ENCODE peak calls at places on chromosomes 4 and X, in six cellular contexts. One of them, this sample, is unnamed.

GRCh38 chr4:52244773-52245360 is 193.8 kb downstream of the SPATA18 start:
- DNase-seq in upper lobe of right lung: no peak
- DNase-seq in fibroblast of the aortic adventitia: no peak
- DNase-seq in AG04450: no peak
- DNase-seq in fibroblast of mammary gland: no peak
- DNase-seq in OCI-LY7: no peak
- DNase-seq in this sample: no peak

GRCh38 chrX:635428-636192 is 5.0 kb downstream of the SHOX start:
- DNase-seq in OCI-LY7: no peak
- DNase-seq in fibroblast of mammary gland: no peak
- DNase-seq in upper lobe of right lung: no peak
- DNase-seq in AG04450: no peak
- DNase-seq in fibroblast of the aortic adventitia: no peak
- DNase-seq in this sample: no peak

GRCh38 chr4:181148470-181148869 is 1094.7 kb upstream of the TENM3 start:
- DNase-seq in fibroblast of the aortic adventitia: no peak
- DNase-seq in AG04450: no peak
- DNase-seq in OCI-LY7: no peak
- DNase-seq in fibroblast of mammary gland: no peak
- DNase-seq in upper lobe of right lung: no peak
- DNase-seq in this sample: no peak

GRCh38 chrX:104324871-104325585 is 70.3 kb upstream of the ESX1 start:
- DNase-seq in OCI-LY7: no peak
- DNase-seq in fibroblast of mammary gland: peak; percentile 61
- DNase-seq in fibroblast of the aortic adventitia: no peak
- DNase-seq in AG04450: no peak
- DNase-seq in upper lobe of right lung: no peak
- DNase-seq in this sample: no peak

GRCh38 chr4:61273237-61273636 is 73.1 kb downstream of the ADGRL3 start:
- DNase-seq in fibroblast of the aortic adventitia: no peak
- DNase-seq in fibroblast of mammary gland: peak; percentile 8
- DNase-seq in OCI-LY7: no peak
- DNase-seq in upper lobe of right lung: no peak
- DNase-seq in AG04450: no peak
- DNase-seq in this sample: peak; percentile 28

GRCh38 chr4:68569466-68570121 is 6.5 kb downstream of the UGT2B17 start:
- DNase-seq in OCI-LY7: no peak
- DNase-seq in fibroblast of the aortic adventitia: no peak
- DNase-seq in fibroblast of mammary gland: no peak
- DNase-seq in AG04450: no peak
- DNase-seq in upper lobe of right lung: no peak
- DNase-seq in this sample: no peak

GRCh38 chr4:6115342-6115741 is 85.0 kb downstream of the JAKMIP1 start:
- DNase-seq in OCI-LY7: no peak
- DNase-seq in fibroblast of the aortic adventitia: no peak
- DNase-seq in AG04450: no peak
- DNase-seq in upper lobe of right lung: no peak
- DNase-seq in fibroblast of mammary gland: no peak
- DNase-seq in this sample: no peak

GRCh38 chr4:69485130-69485529 is 10.6 kb downstream of the UGT2B4 start:
- DNase-seq in OCI-LY7: no peak
- DNase-seq in AG04450: no peak
- DNase-seq in fibroblast of the aortic adventitia: peak; percentile 56
- DNase-seq in upper lobe of right lung: no peak
- DNase-seq in fibroblast of mammary gland: no peak
- DNase-seq in this sample: no peak

GRCh38 chr4:98784947-98785693 is 126.7 kb upstream of the TSPAN5 start:
- DNase-seq in fibroblast of mammary gland: no peak
- DNase-seq in AG04450: no peak
- DNase-seq in fibroblast of the aortic adventitia: no peak
- DNase-seq in OCI-LY7: no peak
- DNase-seq in upper lobe of right lung: no peak
- DNase-seq in this sample: no peak

GRCh38 chrX:5644786-5645185 is 583.9 kb downstream of the NLGN4X start:
- DNase-seq in OCI-LY7: peak; percentile 46
- DNase-seq in fibroblast of the aortic adventitia: no peak
- DNase-seq in fibroblast of mammary gland: no peak
- DNase-seq in AG04450: no peak
- DNase-seq in upper lobe of right lung: no peak
- DNase-seq in this sample: no peak

GRCh38 chrX:103441878-103442535 is 65.7 kb downstream of the BEX3 start:
- DNase-seq in fibroblast of the aortic adventitia: no peak
- DNase-seq in AG04450: no peak
- DNase-seq in upper lobe of right lung: no peak
- DNase-seq in OCI-LY7: no peak
- DNase-seq in fibroblast of mammary gland: no peak
- DNase-seq in this sample: no peak

GRCh38 chrX:55342533-55343501 is 78.1 kb upstream of the PAGE3 start:
- DNase-seq in AG04450: no peak
- DNase-seq in upper lobe of right lung: no peak
- DNase-seq in OCI-LY7: peak; percentile 33
- DNase-seq in fibroblast of the aortic adventitia: peak; percentile 22
- DNase-seq in fibroblast of mammary gland: peak; percentile 2
- DNase-seq in this sample: peak; percentile 7

GRCh38 chr4:142274137-142274536 is 572.0 kb downstream of the INPP4B start:
- DNase-seq in fibroblast of mammary gland: peak; percentile 62
- DNase-seq in fibroblast of the aortic adventitia: peak; percentile 53
- DNase-seq in AG04450: peak; percentile 79
- DNase-seq in OCI-LY7: no peak
- DNase-seq in upper lobe of right lung: no peak
- DNase-seq in this sample: peak; percentile 21

GRCh38 chrX:10008483-10009056 is 41.4 kb downstream of the CLDN34 start:
- DNase-seq in OCI-LY7: no peak
- DNase-seq in AG04450: no peak
- DNase-seq in fibroblast of the aortic adventitia: peak; percentile 82
- DNase-seq in upper lobe of right lung: no peak
- DNase-seq in fibroblast of mammary gland: no peak
- DNase-seq in this sample: no peak

GRCh38 chr4:186149872-186150271 is 41.5 kb upstream of the CYP4V2 start:
- DNase-seq in fibroblast of the aortic adventitia: peak; percentile 80
- DNase-seq in upper lobe of right lung: no peak
- DNase-seq in OCI-LY7: peak; percentile 58
- DNase-seq in fibroblast of mammary gland: peak; percentile 42
- DNase-seq in AG04450: no peak
- DNase-seq in this sample: peak; percentile 33

GRCh38 chr4:141132689-141133145 is 552 bp downstream of the RNF150 start:
- DNase-seq in fibroblast of the aortic adventitia: peak; percentile 8
- DNase-seq in upper lobe of right lung: peak; percentile 63
- DNase-seq in fibroblast of mammary gland: no peak
- DNase-seq in OCI-LY7: no peak
- DNase-seq in AG04450: no peak
- DNase-seq in this sample: no peak

GRCh38 chr4:122874194-122874593 is 47.6 kb downstream of the FGF2 start:
- DNase-seq in fibroblast of mammary gland: peak; percentile 84
- DNase-seq in fibroblast of the aortic adventitia: peak; percentile 94
- DNase-seq in upper lobe of right lung: no peak
- DNase-seq in AG04450: peak; percentile 51
- DNase-seq in OCI-LY7: no peak
- DNase-seq in this sample: peak; percentile 86

GRCh38 chr4:182391111-182391684 is 148.0 kb downstream of the TENM3 start:
- DNase-seq in fibroblast of mammary gland: no peak
- DNase-seq in upper lobe of right lung: no peak
- DNase-seq in fibroblast of the aortic adventitia: no peak
- DNase-seq in OCI-LY7: no peak
- DNase-seq in AG04450: no peak
- DNase-seq in this sample: no peak

GRCh38 chr4:129261584-129261983 is 165.6 kb downstream of the C4orf33 start:
- DNase-seq in AG04450: no peak
- DNase-seq in fibroblast of the aortic adventitia: no peak
- DNase-seq in fibroblast of mammary gland: no peak
- DNase-seq in upper lobe of right lung: no peak
- DNase-seq in OCI-LY7: no peak
- DNase-seq in this sample: no peak

GRCh38 chr4:35608205-35608604 is 636.1 kb downstream of the ARAP2 start:
- DNase-seq in fibroblast of mammary gland: no peak
- DNase-seq in fibroblast of the aortic adventitia: no peak
- DNase-seq in AG04450: no peak
- DNase-seq in upper lobe of right lung: no peak
- DNase-seq in OCI-LY7: no peak
- DNase-seq in this sample: no peak

GRCh38 chr4:142418697-142419096 is 427.4 kb downstream of the INPP4B start:
- DNase-seq in OCI-LY7: no peak
- DNase-seq in fibroblast of the aortic adventitia: no peak
- DNase-seq in upper lobe of right lung: no peak
- DNase-seq in fibroblast of mammary gland: no peak
- DNase-seq in AG04450: no peak
- DNase-seq in this sample: no peak

GRCh38 chrX:149282909-149283308 is 222.2 kb downstream of the IDS start:
- DNase-seq in OCI-LY7: no peak
- DNase-seq in upper lobe of right lung: no peak
- DNase-seq in AG04450: no peak
- DNase-seq in fibroblast of the aortic adventitia: no peak
- DNase-seq in fibroblast of mammary gland: no peak
- DNase-seq in this sample: no peak

GRCh38 chr4:177554966-177555574 is 112.8 kb upstream of the AGA start:
- DNase-seq in OCI-LY7: peak; percentile 26
- DNase-seq in fibroblast of the aortic adventitia: peak; percentile 52
- DNase-seq in upper lobe of right lung: no peak
- DNase-seq in fibroblast of mammary gland: peak; percentile 46
- DNase-seq in AG04450: no peak
- DNase-seq in this sample: peak; percentile 46

GRCh38 chr4:117429061-117429460 is 343.7 kb upstream of the TRAM1L1 start:
- DNase-seq in OCI-LY7: no peak
- DNase-seq in fibroblast of the aortic adventitia: no peak
- DNase-seq in upper lobe of right lung: no peak
- DNase-seq in AG04450: no peak
- DNase-seq in fibroblast of mammary gland: no peak
- DNase-seq in this sample: no peak

GRCh38 chr4:87219648-87220093 is 747 bp downstream of the KLHL8 start:
- DNase-seq in fibroblast of mammary gland: peak; percentile 34
- DNase-seq in AG04450: no peak
- DNase-seq in OCI-LY7: peak; percentile 52
- DNase-seq in fibroblast of the aortic adventitia: no peak
- DNase-seq in upper lobe of right lung: peak; percentile 76
- DNase-seq in this sample: peak; percentile 37
- TF ChIP-seq CTCF in fibroblast of mammary gland: peak; percentile 24
- TF ChIP-seq CTCF in AG04450: peak; percentile 33
- TF ChIP-seq CTCF in OCI-LY7: peak; percentile 60
- TF ChIP-seq CTCF in fibroblast of the aortic adventitia: peak; percentile 39
- TF ChIP-seq CTCF in upper lobe of right lung: no peak
- TF ChIP-seq CTCF in this sample: no peak

GRCh38 chrX:40544343-40545250 is 36.2 kb upstream of the ATP6AP2 start:
- DNase-seq in fibroblast of mammary gland: peak; percentile 35
- DNase-seq in upper lobe of right lung: no peak
- DNase-seq in OCI-LY7: no peak
- DNase-seq in AG04450: no peak
- DNase-seq in fibroblast of the aortic adventitia: peak; percentile 16
- DNase-seq in this sample: no peak
- H3K4me3 ChIP-seq in fibroblast of mammary gland: no peak overlapping the region
- H3K4me3 ChIP-seq in upper lobe of right lung: no peak overlapping the region
- H3K4me3 ChIP-seq in OCI-LY7: no peak overlapping the region
- H3K4me3 ChIP-seq in AG04450: no peak overlapping the region
- H3K4me3 ChIP-seq in fibroblast of the aortic adventitia: no peak overlapping the region
- H3K4me3 ChIP-seq in this sample: no peak overlapping the region

DNA sequence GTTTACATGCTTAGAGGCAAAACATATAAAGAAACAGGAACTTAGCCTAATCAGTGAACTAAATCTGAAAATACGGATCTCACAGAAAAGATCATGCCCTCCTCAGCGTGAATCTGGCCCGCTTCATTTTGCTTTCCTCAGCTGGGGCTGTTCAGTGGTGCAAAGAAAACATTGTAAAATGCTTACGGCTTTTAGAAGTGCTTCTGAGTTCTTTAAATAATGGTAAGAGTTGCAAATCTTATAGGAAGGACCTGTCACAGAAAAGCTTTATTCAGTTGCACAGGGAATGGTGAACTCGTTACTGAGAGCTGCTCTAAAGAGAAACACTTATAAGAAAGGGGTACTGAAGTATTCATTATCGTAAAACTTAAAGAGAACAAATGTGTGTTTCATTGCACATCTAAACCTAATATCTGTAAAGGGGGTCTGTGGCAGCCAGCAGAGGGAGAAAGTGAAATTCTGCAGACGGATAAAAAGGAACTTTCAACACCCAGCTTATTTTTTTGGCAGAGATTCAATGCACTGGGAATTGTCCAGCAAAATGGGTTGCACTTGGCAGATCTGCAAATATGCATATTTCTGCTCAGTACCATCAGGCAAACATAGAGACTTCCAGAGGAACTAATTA is 139.2 kb upstream of the ANK2 start:
- DNase-seq in OCI-LY7: no peak
- DNase-seq in upper lobe of right lung: no peak
- DNase-seq in fibroblast of mammary gland: peak; percentile 73
- DNase-seq in fibroblast of the aortic adventitia: peak; percentile 89
- DNase-seq in AG04450: no peak
- DNase-seq in this sample: peak; percentile 45
- TF ChIP-seq CTCF in OCI-LY7: no peak
- TF ChIP-seq CTCF in upper lobe of right lung: no peak
- TF ChIP-seq CTCF in fibroblast of mammary gland: peak; percentile 28
- TF ChIP-seq CTCF in fibroblast of the aortic adventitia: peak; percentile 47
- TF ChIP-seq CTCF in AG04450: no peak
- TF ChIP-seq CTCF in this sample: no peak

GRCh38 chr4:119031218-119031617 is 104.4 kb upstream of the MYOZ2 start:
- DNase-seq in fibroblast of mammary gland: no peak
- DNase-seq in AG04450: no peak
- DNase-seq in fibroblast of the aortic adventitia: no peak
- DNase-seq in upper lobe of right lung: peak; percentile 65
- DNase-seq in OCI-LY7: no peak
- DNase-seq in this sample: no peak

GRCh38 chr4:119027815-119028214 is 107.8 kb upstream of the MYOZ2 start:
- DNase-seq in fibroblast of mammary gland: no peak
- DNase-seq in AG04450: no peak
- DNase-seq in fibroblast of the aortic adventitia: no peak
- DNase-seq in OCI-LY7: no peak
- DNase-seq in upper lobe of right lung: no peak
- DNase-seq in this sample: no peak

GRCh38 chr4:119028296-119028695 is 107.3 kb upstream of the MYOZ2 start:
- DNase-seq in OCI-LY7: no peak
- DNase-seq in AG04450: no peak
- DNase-seq in upper lobe of right lung: no peak
- DNase-seq in fibroblast of mammary gland: no peak
- DNase-seq in fibroblast of the aortic adventitia: no peak
- DNase-seq in this sample: no peak

GRCh38 chr4:119030536-119030890 is 105.1 kb upstream of the MYOZ2 start:
- DNase-seq in fibroblast of the aortic adventitia: no peak
- DNase-seq in AG04450: no peak
- DNase-seq in fibroblast of mammary gland: no peak
- DNase-seq in upper lobe of right lung: no peak
- DNase-seq in OCI-LY7: no peak
- DNase-seq in this sample: no peak

DNA sequence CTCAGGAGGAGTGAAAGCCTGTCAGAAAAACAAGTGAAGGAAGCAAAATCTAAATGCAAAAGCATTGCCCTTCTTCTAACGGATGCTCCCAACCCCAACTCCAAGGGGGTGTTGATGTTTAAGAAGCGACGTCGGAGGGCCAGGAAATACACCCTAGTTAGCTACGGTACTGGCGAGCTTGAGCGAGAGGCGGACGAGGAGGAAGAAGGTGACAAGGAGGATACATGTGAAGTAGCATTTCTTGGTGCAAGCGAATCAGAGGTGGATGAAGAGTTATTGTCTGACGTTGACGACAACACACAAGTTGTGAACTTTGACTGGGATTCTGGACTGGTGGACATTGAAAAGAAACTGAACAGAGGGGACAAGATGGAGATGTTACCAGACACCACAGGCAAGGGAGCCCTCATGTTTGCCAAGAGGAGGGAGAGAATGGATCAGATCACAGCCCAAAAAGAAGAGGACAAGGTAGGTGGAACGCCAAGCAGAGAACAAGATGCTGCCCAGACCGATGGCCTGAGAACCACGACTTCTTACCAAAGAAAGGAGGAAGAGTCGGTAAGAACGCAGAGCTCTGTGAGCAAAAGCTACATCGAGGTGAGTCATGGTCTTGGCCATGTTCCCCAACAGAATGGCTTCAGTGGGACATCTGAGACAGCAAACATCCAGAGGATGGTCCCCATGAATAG is 105.6 kb upstream of the MYOZ2 start:
- DNase-seq in fibroblast of mammary gland: no peak
- DNase-seq in fibroblast of the aortic adventitia: no peak
- DNase-seq in upper lobe of right lung: no peak
- DNase-seq in OCI-LY7: no peak
- DNase-seq in AG04450: no peak
- DNase-seq in this sample: no peak
- H3K4me3 ChIP-seq in fibroblast of mammary gland: no peak overlapping the region
- H3K4me3 ChIP-seq in fibroblast of the aortic adventitia: no peak overlapping the region
- H3K4me3 ChIP-seq in upper lobe of right lung: peak overlapping the region; percentile 33
- H3K4me3 ChIP-seq in OCI-LY7: no peak overlapping the region
- H3K4me3 ChIP-seq in AG04450: no peak overlapping the region
- H3K4me3 ChIP-seq in this sample: no peak overlapping the region

This sample was measured in fibroblast of villous mesenchyme.